ENCODE peak calls at places on chromosomes 13 and 19, in five cellular contexts. A is H1, Q is HL-60, Y is sigmoid colon, K is vagina. S is an unnamed sample.

GRCh38 chr19:29810504-29810871 is 1.3 kb upstream of the CCNE1 start:
- DNase-seq in A (no peak), Q (no peak), Y (no peak), K (no peak), S (peak)

GRCh38 chr13:21074601-21075302 is 13.4 kb upstream of the LATS2 start:
- DNase-seq in A (no peak), Q (no peak), Y (peak), K (no peak), S (no peak)

GRCh38 chr13:33723365-33723764 is 94.6 kb upstream of the RFC3 start:
- DNase-seq in A (no peak), Q (no peak), Y (no peak), K (no peak), S (no peak)

GRCh38 chr13:44086389-44086788 is 206.7 kb downstream of the LACC1 start:
- DNase-seq in A (no peak), Q (no peak), Y (no peak), K (no peak), S (no peak)

GRCh38 chr19:46529622-46530451 is 34.2 kb upstream of the PNMA8B start:
- DNase-seq in A (no peak), Q (peak), Y (peak), K (no peak), S (peak)

GRCh38 chr19:7505682-7506384 is 10.1 kb upstream of the ZNF358 start:
- DNase-seq in A (no peak), Q (no peak), Y (peak), K (no peak), S (peak)

GRCh38 chr13:71021810-71022422 is 845.1 kb downstream of the DACH1 start:
- DNase-seq in A (no peak), Q (no peak), Y (no peak), K (no peak), S (no peak)

GRCh38 chr19:57667220-57667619 is 1.5 kb upstream of the ZSCAN4 start:
- DNase-seq in A (no peak), Q (no peak), Y (no peak), K (no peak), S (no peak)

GRCh38 chr19:38385804-38386257 is 2.0 kb downstream of the GGN start:
- DNase-seq in A (no peak), Q (no peak), Y (no peak), K (no peak), S (no peak)

GRCh38 chr19:42090687-42091086 is 14.7 kb downstream of the ZNF574 start:
- DNase-seq in A (no peak), Q (no peak), Y (no peak), K (no peak), S (peak)

GRCh38 chr13:72693832-72694231 is 33.6 kb downstream of the MZT1 start:
- DNase-seq in A (no peak), Q (no peak), Y (no peak), K (no peak), S (no peak)

GRCh38 chr19:31332096-31332495 is 17.1 kb downstream of the TSHZ3 start:
- DNase-seq in A (no peak), Q (no peak), Y (peak), K (no peak), S (no peak)

GRCh38 chr13:98048263-98048662 is 94.6 kb upstream of the FARP1 start:
- DNase-seq in A (no peak), Q (no peak), Y (no peak), K (no peak), S (no peak)

GRCh38 chr19:58563034-58563573 is 4.7 kb upstream of the UBE2M start:
- DNase-seq in A (no peak), Q (no peak), Y (peak), K (no peak), S (no peak)

GRCh38 chr13:90302113-90302512 is 1045.4 kb upstream of the MIR17HG start:
- DNase-seq in A (no peak), Q (no peak), Y (no peak), K (no peak), S (no peak)

GRCh38 chr13:31018511-31018910 is 86.1 kb downstream of the TEX26 start:
- DNase-seq in A (no peak), Q (no peak), Y (no peak), K (no peak), S (no peak)

DNA sequence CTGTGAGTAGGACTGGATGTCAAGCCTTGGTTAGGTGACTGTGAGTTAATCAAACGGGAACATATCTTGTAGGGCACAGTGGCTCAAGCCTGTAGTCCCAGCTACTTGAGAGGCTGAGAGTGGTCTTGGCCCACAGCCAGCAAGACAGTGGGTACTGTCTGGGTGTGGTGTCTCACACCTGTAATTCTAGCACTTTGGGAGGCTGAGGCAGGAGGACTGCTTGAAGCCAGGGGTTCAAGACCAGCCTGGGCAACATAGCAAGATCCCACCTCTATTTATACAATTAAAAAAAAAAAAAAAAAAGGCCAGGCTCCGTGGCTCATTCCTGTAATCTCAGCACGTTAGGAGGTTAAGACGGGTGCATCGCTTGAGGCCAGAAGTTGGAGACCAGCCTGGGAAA is 6.3 kb downstream of the ZNF653 start:
- DNase-seq in A (no peak), Q (no peak), Y (no peak), K (no peak), S (no peak)
- TF ChIP-seq POLR2AphosphoS5 in A (no peak), Q (no peak), Y (no peak), K (no peak), S (no peak)

GRCh38 chr19:5753743-5754142 is 30.8 kb downstream of the PRR22 start:
- DNase-seq in A (no peak), Q (no peak), Y (no peak), K (no peak), S (no peak)
- TF ChIP-seq POLR2AphosphoS5 in A (no peak), Q (no peak), Y (no peak), K (no peak), S (no peak)

DNA sequence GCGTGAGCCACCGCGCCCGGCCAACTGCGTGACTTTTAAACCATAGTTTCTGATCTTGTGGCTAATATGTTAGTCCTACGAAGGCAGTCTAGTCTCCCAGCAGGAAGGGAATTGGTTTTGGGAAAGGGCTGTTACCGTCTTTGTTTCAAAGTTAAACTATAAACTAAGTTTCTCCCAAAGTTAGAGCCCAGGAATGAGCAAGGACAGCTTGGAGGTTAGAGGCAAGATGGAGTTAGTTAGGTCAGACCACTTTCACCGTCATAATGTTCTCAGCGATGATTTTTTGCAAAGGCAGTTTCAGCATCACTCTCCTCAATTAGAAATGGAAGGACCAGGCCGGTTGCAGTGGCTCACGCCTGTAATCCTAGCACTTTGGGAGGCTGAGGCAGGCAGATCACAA is 17.7 kb upstream of the ADGRE2 start:
- DNase-seq in A (no peak), Q (no peak), Y (no peak), K (no peak), S (no peak)
- TF ChIP-seq POLR2AphosphoS5 in A (no peak), Q (no peak), Y (no peak), K (no peak), S (no peak)

DNA sequence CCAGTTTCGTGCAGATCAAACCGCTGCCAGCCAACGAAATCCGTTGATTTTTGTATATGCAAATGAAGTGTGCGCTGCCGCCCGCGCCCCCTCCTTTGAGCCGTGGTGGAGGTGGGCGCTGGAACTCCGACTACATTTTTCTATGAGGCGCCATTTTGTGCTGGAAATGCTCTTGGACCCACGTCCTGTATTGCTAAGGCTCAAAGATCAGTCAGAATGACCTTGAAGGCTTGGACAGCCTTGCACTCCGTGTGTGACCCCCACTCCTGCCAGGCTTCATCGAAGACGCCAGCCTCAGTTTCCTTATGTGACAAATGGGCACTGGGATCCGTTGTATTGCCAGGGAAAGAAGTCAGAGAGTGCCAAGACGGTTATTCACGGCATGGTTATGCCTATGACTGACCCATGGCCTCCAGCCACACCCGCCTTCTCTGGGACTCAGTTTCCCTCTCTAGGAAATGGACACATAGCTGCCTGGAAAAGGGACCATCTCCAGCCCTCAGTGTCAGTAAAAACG is 790 bp upstream of the UBE2S start:
- DNase-seq in A (no peak), Q (no peak), Y (no peak), K (no peak), S (no peak)
- TF ChIP-seq POLR2AphosphoS5 in A (no peak), Q (no peak), Y (no peak), K (no peak), S (no peak)

DNA sequence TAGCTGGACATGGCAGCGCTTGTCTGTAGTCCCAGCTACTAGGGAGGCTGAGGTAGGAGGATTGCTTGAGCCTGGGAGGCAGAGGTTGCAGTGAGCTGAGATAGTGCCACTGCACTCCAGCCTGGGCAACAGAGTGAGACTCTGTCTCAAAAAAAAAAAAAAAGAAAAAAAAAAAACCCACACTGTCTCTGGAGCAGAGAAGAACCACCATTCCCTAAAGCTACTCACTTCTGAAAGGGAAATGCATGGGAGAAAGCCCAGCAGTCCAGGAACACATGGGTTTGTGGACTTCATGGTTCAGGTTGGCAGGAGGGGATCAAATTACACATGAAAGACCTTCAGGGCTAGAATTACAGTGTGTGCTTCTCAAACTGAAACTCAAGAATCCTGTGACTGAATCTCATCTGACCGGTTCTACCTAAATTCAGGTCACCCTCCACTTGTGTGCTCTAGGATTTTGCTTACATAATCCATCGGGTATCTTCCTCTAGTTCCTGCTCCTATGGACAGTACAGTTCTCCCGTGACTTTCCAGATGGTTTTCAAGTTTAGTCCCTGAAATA is 30.2 kb upstream of the CPB2 start:
- DNase-seq in A (no peak), Q (no peak), Y (no peak), K (no peak), S (no peak)
- TF ChIP-seq POLR2AphosphoS5 in A (no peak), Q (no peak), Y (no peak), K (peak), S (no peak)

GRCh38 chr13:53254495-53254894 is 225.9 kb downstream of the OLFM4 start:
- DNase-seq in A (no peak), Q (no peak), Y (no peak), K (no peak), S (no peak)

GRCh38 chr13:53250272-53250875 is 221.8 kb downstream of the OLFM4 start:
- DNase-seq in A (no peak), Q (peak), Y (no peak), K (no peak), S (no peak)

GRCh38 chr13:53250977-53251376 is 222.4 kb downstream of the OLFM4 start:
- DNase-seq in A (no peak), Q (no peak), Y (no peak), K (no peak), S (no peak)

DNA sequence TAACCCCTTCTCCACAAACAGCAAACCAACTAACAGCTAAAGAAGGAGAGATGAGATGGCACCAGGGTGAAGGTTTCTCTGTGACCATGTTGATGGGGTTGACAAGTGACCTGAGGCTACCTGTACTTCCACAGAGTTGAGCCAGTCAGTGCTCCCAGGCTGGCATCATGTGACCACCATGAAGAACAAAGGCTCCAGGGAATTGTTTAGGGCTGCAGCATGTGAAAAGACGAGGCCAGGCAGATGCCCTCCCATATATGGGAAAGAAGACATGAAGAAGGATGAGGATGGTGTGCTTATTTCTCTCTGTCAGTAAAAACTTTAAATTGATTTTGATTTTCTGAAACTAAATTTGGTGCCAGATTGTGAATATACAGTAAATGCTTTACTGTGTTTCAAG is 220.6 kb downstream of the OLFM4 start:
- DNase-seq in A (no peak), Q (no peak), Y (no peak), K (no peak), S (no peak)
- TF ChIP-seq POLR2AphosphoS5 in A (no peak), Q (no peak), Y (no peak), K (no peak), S (no peak)